ENCODE peak calls at places on chromosomes 16 and 17, in six cellular contexts. One of them, this sample, is unnamed.

GRCh38 chr17:36674278-36674650 is 72.9 kb downstream of the MRM1 start:
- DNase-seq in PC-3: no peak
- DNase-seq in thyroid gland: no peak
- DNase-seq in uterus: no peak
- DNase-seq in tibial nerve: no peak
- DNase-seq in A549: no peak
- DNase-seq in this sample: no peak

GRCh38 chr16:70712942-70713341 is 27.1 kb upstream of the MTSS2 start:
- DNase-seq in PC-3: no peak
- DNase-seq in thyroid gland: no peak
- DNase-seq in uterus: no peak
- DNase-seq in tibial nerve: no peak
- DNase-seq in A549: no peak
- DNase-seq in this sample: no peak

GRCh38 chr16:87435399-87436224 is 43.5 kb downstream of the MAP1LC3B start:
- DNase-seq in PC-3: peak
- DNase-seq in thyroid gland: peak
- DNase-seq in uterus: no peak
- DNase-seq in tibial nerve: no peak
- DNase-seq in A549: no peak
- DNase-seq in this sample: peak

GRCh38 chr16:73321942-73322341 is 274.0 kb upstream of the ZFHX3 start:
- DNase-seq in PC-3: no peak
- DNase-seq in thyroid gland: no peak
- DNase-seq in uterus: peak
- DNase-seq in tibial nerve: no peak
- DNase-seq in A549: no peak
- DNase-seq in this sample: no peak

GRCh38 chr17:81991684-81992513 is 14.5 kb downstream of the ASPSCR1 start:
- DNase-seq in PC-3: peak
- DNase-seq in thyroid gland: peak
- DNase-seq in uterus: no peak
- DNase-seq in tibial nerve: peak
- DNase-seq in A549: no peak
- DNase-seq in this sample: peak

GRCh38 chr17:66076546-66077190 is 115.3 kb downstream of the CEP112 start:
- DNase-seq in PC-3: no peak
- DNase-seq in thyroid gland: no peak
- DNase-seq in uterus: no peak
- DNase-seq in tibial nerve: no peak
- DNase-seq in A549: no peak
- DNase-seq in this sample: no peak

GRCh38 chr16:24721830-24722238 is 7.6 kb upstream of the TNRC6A start:
- DNase-seq in PC-3: peak
- DNase-seq in thyroid gland: no peak
- DNase-seq in uterus: no peak
- DNase-seq in tibial nerve: no peak
- DNase-seq in A549: no peak
- DNase-seq in this sample: peak

GRCh38 chr16:921321-921905 is 49.4 kb downstream of the LMF1 start:
- DNase-seq in PC-3: no peak
- DNase-seq in thyroid gland: no peak
- DNase-seq in uterus: no peak
- DNase-seq in tibial nerve: no peak
- DNase-seq in A549: no peak
- DNase-seq in this sample: no peak

GRCh38 chr17:76139261-76139752 is 1.7 kb downstream of the FOXJ1 start:
- DNase-seq in PC-3: no peak
- DNase-seq in thyroid gland: no peak
- DNase-seq in uterus: no peak
- DNase-seq in tibial nerve: no peak
- DNase-seq in A549: no peak
- DNase-seq in this sample: no peak

GRCh38 chr17:29622337-29623282 is at the start of gene CORO6:
- DNase-seq in PC-3: no peak
- DNase-seq in thyroid gland: peak
- DNase-seq in uterus: peak
- DNase-seq in tibial nerve: no peak
- DNase-seq in A549: peak
- DNase-seq in this sample: peak

GRCh38 chr16:19884611-19885455 is at the start of gene GPRC5B:
- DNase-seq in PC-3: peak
- DNase-seq in thyroid gland: peak
- DNase-seq in uterus: peak
- DNase-seq in tibial nerve: no peak
- DNase-seq in A549: peak
- DNase-seq in this sample: peak

GRCh38 chr17:75876190-75876937 is 2.0 kb downstream of the TRIM47 start:
- DNase-seq in PC-3: peak
- DNase-seq in thyroid gland: peak
- DNase-seq in uterus: no peak
- DNase-seq in tibial nerve: no peak
- DNase-seq in A549: peak
- DNase-seq in this sample: peak

GRCh38 chr16:21302898-21303528 is 24.9 kb upstream of the CRYM start:
- DNase-seq in PC-3: peak
- DNase-seq in thyroid gland: no peak
- DNase-seq in uterus: no peak
- DNase-seq in tibial nerve: no peak
- DNase-seq in A549: peak
- DNase-seq in this sample: peak

GRCh38 chr17:78995761-78996451 is 13.7 kb downstream of the CANT1 start:
- DNase-seq in PC-3: peak
- DNase-seq in thyroid gland: no peak
- DNase-seq in uterus: no peak
- DNase-seq in tibial nerve: no peak
- DNase-seq in A549: no peak
- DNase-seq in this sample: no peak

GRCh38 chr16:72990003-72990521 is 57.9 kb downstream of the ZFHX3 start:
- DNase-seq in PC-3: peak
- DNase-seq in thyroid gland: peak
- DNase-seq in uterus: peak
- DNase-seq in tibial nerve: peak
- DNase-seq in A549: peak
- DNase-seq in this sample: peak

GRCh38 chr17:20009302-20010098 is at the start of gene SPECC1:
- DNase-seq in PC-3: peak
- DNase-seq in thyroid gland: peak
- DNase-seq in uterus: peak
- DNase-seq in tibial nerve: peak
- DNase-seq in A549: peak
- DNase-seq in this sample: peak

GRCh38 chr17:14590458-14591250 is 289.8 kb downstream of the HS3ST3B1 start:
- DNase-seq in PC-3: no peak
- DNase-seq in thyroid gland: no peak
- DNase-seq in uterus: no peak
- DNase-seq in tibial nerve: no peak
- DNase-seq in A549: no peak
- DNase-seq in this sample: no peak

GRCh38 chr17:4858880-4859260 is 25.7 kb downstream of the MINK1 start:
- DNase-seq in PC-3: peak
- DNase-seq in thyroid gland: peak
- DNase-seq in uterus: no peak
- DNase-seq in tibial nerve: no peak
- DNase-seq in A549: no peak
- DNase-seq in this sample: peak

GRCh38 chr17:44439168-44439567 is 49.7 kb upstream of the ITGA2B start:
- DNase-seq in PC-3: no peak
- DNase-seq in thyroid gland: no peak
- DNase-seq in uterus: no peak
- DNase-seq in tibial nerve: no peak
- DNase-seq in A549: no peak
- DNase-seq in this sample: no peak

GRCh38 chr16:89552913-89553312 is 7.6 kb upstream of the RPL13 start:
- DNase-seq in PC-3: no peak
- DNase-seq in thyroid gland: no peak
- DNase-seq in uterus: no peak
- DNase-seq in tibial nerve: no peak
- DNase-seq in A549: no peak
- DNase-seq in this sample: no peak

GRCh38 chr17:19771971-19772630 is 24.0 kb upstream of the ALDH3A1 start:
- DNase-seq in PC-3: no peak
- DNase-seq in thyroid gland: peak
- DNase-seq in uterus: no peak
- DNase-seq in tibial nerve: no peak
- DNase-seq in A549: no peak
- DNase-seq in this sample: no peak

GRCh38 chr16:85399583-85400284 is 213.4 kb upstream of the GSE1 start:
- DNase-seq in PC-3: no peak
- DNase-seq in thyroid gland: no peak
- DNase-seq in uterus: no peak
- DNase-seq in tibial nerve: no peak
- DNase-seq in A549: no peak
- DNase-seq in this sample: no peak

GRCh38 chr16:55494994-55495421 is 13.9 kb upstream of the LPCAT2 start:
- DNase-seq in PC-3: peak
- DNase-seq in thyroid gland: peak
- DNase-seq in uterus: peak
- DNase-seq in tibial nerve: no peak
- DNase-seq in A549: no peak
- DNase-seq in this sample: peak

GRCh38 chr16:75559564-75560372 is 3.7 kb upstream of the TMEM231 start:
- DNase-seq in PC-3: no peak
- DNase-seq in thyroid gland: no peak
- DNase-seq in uterus: no peak
- DNase-seq in tibial nerve: no peak
- DNase-seq in A549: no peak
- DNase-seq in this sample: peak

GRCh38 chr17:48241131-48241591 is 133.6 kb downstream of the SNX11 start:
- DNase-seq in PC-3: peak
- DNase-seq in thyroid gland: no peak
- DNase-seq in uterus: peak
- DNase-seq in tibial nerve: no peak
- DNase-seq in A549: peak
- DNase-seq in this sample: peak

GRCh38 chr17:16106161-16106891 is 106.7 kb downstream of the TTC19 start:
- DNase-seq in PC-3: no peak
- DNase-seq in thyroid gland: no peak
- DNase-seq in uterus: peak
- DNase-seq in tibial nerve: no peak
- DNase-seq in A549: no peak
- DNase-seq in this sample: peak

GRCh38 chr17:16101440-16101839 is 101.8 kb downstream of the TTC19 start:
- DNase-seq in PC-3: no peak
- DNase-seq in thyroid gland: no peak
- DNase-seq in uterus: no peak
- DNase-seq in tibial nerve: no peak
- DNase-seq in A549: no peak
- DNase-seq in this sample: no peak

GRCh38 chr17:16104189-16104588 is 104.6 kb downstream of the TTC19 start:
- DNase-seq in PC-3: no peak
- DNase-seq in thyroid gland: no peak
- DNase-seq in uterus: no peak
- DNase-seq in tibial nerve: no peak
- DNase-seq in A549: no peak
- DNase-seq in this sample: no peak

GRCh38 chr17:16100737-16101400 is 101.2 kb downstream of the TTC19 start:
- DNase-seq in PC-3: peak
- DNase-seq in thyroid gland: no peak
- DNase-seq in uterus: no peak
- DNase-seq in tibial nerve: no peak
- DNase-seq in A549: no peak
- DNase-seq in this sample: peak
- TF ChIP-seq CTCF in PC-3: peak
- TF ChIP-seq CTCF in thyroid gland: no peak
- TF ChIP-seq CTCF in uterus: no peak
- TF ChIP-seq CTCF in tibial nerve: no peak
- TF ChIP-seq CTCF in A549: no peak
- TF ChIP-seq CTCF in this sample: peak

GRCh38 chr17:42423766-42424165 is 710 bp upstream of the CAVIN1 start:
- DNase-seq in PC-3: no peak
- DNase-seq in thyroid gland: no peak
- DNase-seq in uterus: no peak
- DNase-seq in tibial nerve: no peak
- DNase-seq in A549: no peak
- DNase-seq in this sample: no peak
- H3K4me3 ChIP-seq in PC-3: no peak
- H3K4me3 ChIP-seq in thyroid gland: no peak
- H3K4me3 ChIP-seq in uterus: no peak
- H3K4me3 ChIP-seq in tibial nerve: peak
- H3K4me3 ChIP-seq in A549: peak
- H3K4me3 ChIP-seq in this sample: peak

GRCh38 chr17:63477471-63478440 is 895 bp downstream of the ACE start:
- DNase-seq in PC-3: peak
- DNase-seq in thyroid gland: no peak
- DNase-seq in uterus: no peak
- DNase-seq in tibial nerve: no peak
- DNase-seq in A549: no peak
- DNase-seq in this sample: no peak

GRCh38 chr17:63480192-63480784 is 3.4 kb downstream of the ACE start:
- DNase-seq in PC-3: no peak
- DNase-seq in thyroid gland: no peak
- DNase-seq in uterus: no peak
- DNase-seq in tibial nerve: no peak
- DNase-seq in A549: no peak
- DNase-seq in this sample: no peak

GRCh38 chr17:63479495-63480184 is 2.8 kb downstream of the ACE start:
- DNase-seq in PC-3: no peak
- DNase-seq in thyroid gland: no peak
- DNase-seq in uterus: no peak
- DNase-seq in tibial nerve: no peak
- DNase-seq in A549: no peak
- DNase-seq in this sample: no peak

GRCh38 chr17:63476857-63477470 is at the start of gene ACE:
- DNase-seq in PC-3: peak
- DNase-seq in thyroid gland: peak
- DNase-seq in uterus: no peak
- DNase-seq in tibial nerve: no peak
- DNase-seq in A549: peak
- DNase-seq in this sample: peak

DNA sequence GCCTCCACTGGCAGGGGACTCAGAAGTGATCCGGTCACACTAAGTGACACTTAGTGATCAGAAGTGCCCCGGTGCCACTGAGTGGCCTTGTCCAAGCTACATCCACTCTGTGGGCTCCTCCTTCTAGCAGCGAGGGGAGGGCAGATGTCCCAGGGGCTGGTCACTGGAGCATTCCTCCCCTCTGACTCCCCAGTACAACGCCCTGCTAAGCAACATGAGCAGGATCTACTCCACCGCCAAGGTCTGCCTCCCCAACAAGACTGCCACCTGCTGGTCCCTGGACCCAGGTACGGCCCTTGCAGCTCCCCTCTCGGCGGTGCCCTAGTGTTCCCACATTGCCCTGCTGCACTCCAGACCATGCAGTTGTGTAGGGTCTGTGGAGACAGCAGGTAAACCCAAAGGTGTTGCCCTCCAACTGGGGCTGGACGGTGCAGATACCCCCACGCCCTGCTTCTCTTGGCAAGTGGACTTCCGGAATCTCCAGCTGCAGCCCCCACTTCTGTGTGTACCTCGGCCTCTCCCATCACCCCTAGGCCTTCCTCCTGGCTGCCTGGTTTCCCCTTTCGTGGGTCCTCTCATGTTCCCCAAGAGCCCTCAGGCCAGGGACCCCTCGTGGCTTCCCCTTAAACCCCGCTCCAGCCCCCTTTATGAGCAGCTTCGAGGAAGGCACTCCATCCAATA is 2.1 kb downstream of the ACE start:
- DNase-seq in PC-3: peak
- DNase-seq in thyroid gland: peak
- DNase-seq in uterus: peak
- DNase-seq in tibial nerve: peak
- DNase-seq in A549: peak
- DNase-seq in this sample: peak
- TF ChIP-seq CTCF in PC-3: peak
- TF ChIP-seq CTCF in thyroid gland: peak
- TF ChIP-seq CTCF in uterus: peak
- TF ChIP-seq CTCF in tibial nerve: peak
- TF ChIP-seq CTCF in A549: peak
- TF ChIP-seq CTCF in this sample: peak

GRCh38 chr16:15854061-15854460 is 2.8 kb downstream of the MYH11 start:
- DNase-seq in PC-3: no peak
- DNase-seq in thyroid gland: no peak
- DNase-seq in uterus: no peak
- DNase-seq in tibial nerve: no peak
- DNase-seq in A549: no peak
- DNase-seq in this sample: no peak
- H3K4me3 ChIP-seq in PC-3: no peak
- H3K4me3 ChIP-seq in thyroid gland: no peak
- H3K4me3 ChIP-seq in uterus: peak
- H3K4me3 ChIP-seq in tibial nerve: peak
- H3K4me3 ChIP-seq in A549: no peak
- H3K4me3 ChIP-seq in this sample: no peak

This sample was measured in epithelial cell of esophagus.